ENCODE peak calls at places on chromosomes 5 and 9, in six cellular contexts. Z is CD8-positive, alpha-beta T cell; W is spleen; S is pons; Q is suprapubic skin; I is cardiac muscle cell. B is an unnamed sample.
A peak's percentile ranks its signal among the peaks of the same experiment; 100 is the strongest.

GRCh38 chr9:120363697-120364096 is 216.3 kb downstream of the CDK5RAP2 start:
- DNase-seq in Z (no peak), W (no peak), S (no peak), Q (no peak), I (peak; percentile 64), B (no peak)

GRCh38 chr5:65721050-65721774 is 697 bp downstream of the SGTB start:
- DNase-seq in Z (peak; percentile 14), W (peak; percentile 86), S (peak; percentile 64), Q (peak; percentile 81), I (peak; percentile 64), B (no peak)

GRCh38 chr5:93280518-93280917 is 300.5 kb downstream of the NR2F1-AS1 start:
- DNase-seq in Z (no peak), W (no peak), S (no peak), Q (no peak), I (no peak), B (no peak)

GRCh38 chr5:81519217-81519905 is 125.4 kb upstream of the ACOT12 start:
- DNase-seq in Z (no peak), W (no peak), S (no peak), Q (no peak), I (no peak), B (no peak)

GRCh38 chr9:19988281-19988680 is 199.4 kb upstream of the SLC24A2 start:
- DNase-seq in Z (no peak), W (no peak), S (peak; percentile 86), Q (no peak), I (no peak), B (no peak)

GRCh38 chr9:123998970-123999621 is 12.5 kb upstream of the LHX2 start:
- DNase-seq in Z (no peak), W (peak; percentile 73), S (no peak), Q (no peak), I (no peak), B (peak; percentile 44)

GRCh38 chr9:77848897-77849296 is 182.7 kb downstream of the GNAQ start:
- DNase-seq in Z (no peak), W (no peak), S (peak; percentile 76), Q (peak; percentile 81), I (no peak), B (no peak)

GRCh38 chr5:97225222-97225621 is 42.2 kb upstream of the RIOK2 start:
- DNase-seq in Z (no peak), W (no peak), S (no peak), Q (no peak), I (no peak), B (no peak)

GRCh38 chr9:18694959-18695668 is 221.2 kb downstream of the ADAMTSL1 start:
- DNase-seq in Z (no peak), W (no peak), S (no peak), Q (no peak), I (no peak), B (no peak)

GRCh38 chr9:126756876-126757415 is 47.9 kb upstream of the ZBTB43 start:
- DNase-seq in Z (no peak), W (no peak), S (no peak), Q (no peak), I (no peak), B (no peak)

GRCh38 chr9:125258832-125259534 is 2.6 kb upstream of the GAPVD1 start:
- DNase-seq in Z (no peak), W (no peak), S (peak; percentile 54), Q (no peak), I (no peak), B (no peak)

GRCh38 chr5:1750469-1750868 is 49.2 kb downstream of the MRPL36 start:
- DNase-seq in Z (no peak), W (peak; percentile 53), S (no peak), Q (peak; percentile 20), I (no peak), B (no peak)

GRCh38 chr5:17169507-17169906 is 47.9 kb upstream of the BASP1 start:
- DNase-seq in Z (no peak), W (no peak), S (peak; percentile 29), Q (no peak), I (no peak), B (no peak)

GRCh38 chr9:125472926-125473701 is 211.5 kb downstream of the GAPVD1 start:
- DNase-seq in Z (no peak), W (no peak), S (peak; percentile 9), Q (no peak), I (peak; percentile 91), B (no peak)

GRCh38 chr5:145824040-145824439 is 11.1 kb downstream of the PRELID2 start:
- DNase-seq in Z (no peak), W (no peak), S (no peak), Q (no peak), I (no peak), B (no peak)

GRCh38 chr5:581941-582340 is 30.2 kb upstream of the CEP72 start:
- DNase-seq in Z (no peak), W (no peak), S (no peak), Q (no peak), I (no peak), B (no peak)

GRCh38 chr5:74624931-74625505 is 15.5 kb downstream of the ENC1 start:
- DNase-seq in Z (no peak), W (no peak), S (no peak), Q (no peak), I (no peak), B (no peak)

GRCh38 chr5:174325961-174326360 is 280.5 kb downstream of the NSG2 start:
- DNase-seq in Z (no peak), W (peak; percentile 33), S (no peak), Q (no peak), I (no peak), B (no peak)

GRCh38 chr9:35658894-35659220 is 765 bp downstream of the CCDC107 start:
- DNase-seq in Z (no peak), W (no peak), S (no peak), Q (no peak), I (no peak), B (no peak)

GRCh38 chr9:4743131-4743875 is 2.3 kb upstream of the AK3 start:
- DNase-seq in Z (no peak), W (no peak), S (no peak), Q (no peak), I (no peak), B (no peak)

GRCh38 chr5:69019665-69020064 is 74.1 kb upstream of the SLC30A5 start:
- DNase-seq in Z (no peak), W (no peak), S (no peak), Q (no peak), I (no peak), B (no peak)

GRCh38 chr9:137240321-137240840 is 706 bp upstream of the TUBB4B start:
- DNase-seq in Z (peak; percentile 65), W (no peak), S (peak; percentile 77), Q (peak; percentile 93), I (peak; percentile 73), B (no peak)

GRCh38 chr5:132283423-132284043 is 10.7 kb upstream of the SLC22A4 start:
- DNase-seq in Z (no peak), W (peak; percentile 49), S (no peak), Q (no peak), I (peak; percentile 24), B (no peak)

GRCh38 chr9:97853844-97854695 is 1.0 kb downstream of the FOXE1 start:
- DNase-seq in Z (peak; percentile 39), W (peak; percentile 86), S (no peak), Q (no peak), I (peak; percentile 52), B (peak; percentile 57)

GRCh38 chr5:141883948-141884318 is 5.7 kb upstream of the PCDH1 start:
- DNase-seq in Z (no peak), W (no peak), S (no peak), Q (no peak), I (no peak), B (no peak)

GRCh38 chr5:143200781-143201398 is 202.6 kb downstream of the NR3C1 start:
- DNase-seq in Z (no peak), W (no peak), S (no peak), Q (no peak), I (no peak), B (no peak)

GRCh38 chr9:35051069-35051967 is 21.1 kb downstream of the VCP start:
- DNase-seq in Z (peak; percentile 59), W (no peak), S (peak; percentile 28), Q (no peak), I (peak; percentile 81), B (peak; percentile 35)

GRCh38 chr9:113888976-113889375 is 12.9 kb downstream of the ZNF618 start:
- DNase-seq in Z (no peak), W (no peak), S (no peak), Q (no peak), I (no peak), B (no peak)

GRCh38 chr9:128159073-128159783 is 837 bp upstream of the BBLN start:
- DNase-seq in Z (peak; percentile 40), W (no peak), S (no peak), Q (peak; percentile 62), I (no peak), B (peak; percentile 19)

GRCh38 chr5:9898319-9898718 is 268.2 kb upstream of the TAS2R1 start:
- DNase-seq in Z (no peak), W (no peak), S (peak; percentile 62), Q (no peak), I (peak; percentile 23), B (no peak)

GRCh38 chr5:102753889-102754498 is 1.1 kb upstream of the PAM start:
- DNase-seq in Z (no peak), W (peak; percentile 74), S (no peak), Q (no peak), I (no peak), B (no peak)

B was measured in memory B cell.